ENCODE peak calls at places on chromosomes 13 and 19, in eight cellular contexts. W is breast epithelium, Q is A549, R is HepG2, D is Peyer's patch, X is HCT116, F is K562, U is prostate gland. S is an unnamed sample.

GRCh38 chr13:109146912-109147624 is 517.7 kb downstream of the MYO16 start:
- DNase-seq in X (peak; percentile 67), R (no peak), F (no peak), Q (peak; percentile 91), D (no peak), U (no peak), W (no peak), S (no peak)

GRCh38 chr13:56886398-56886797 is 254.3 kb upstream of the PRR20A start:
- DNase-seq in Q (no peak), X (no peak), R (no peak), D (no peak), F (no peak), W (no peak), U (no peak), S (no peak)

GRCh38 chr19:37413243-37414084 is 42.6 kb downstream of the ZNF527 start:
- DNase-seq in D (no peak), W (no peak), Q (peak; percentile 36), R (no peak), U (no peak), X (no peak), F (no peak), S (no peak)

GRCh38 chr13:44576396-44577235 is 486 bp upstream of the TSC22D1 start:
- DNase-seq in F (peak; percentile 22), R (no peak), D (no peak), U (peak; percentile 7), W (no peak), Q (no peak), X (no peak), S (no peak)

GRCh38 chr19:10699650-10700335 is 1.4 kb upstream of the QTRT1 start:
- DNase-seq in D (no peak), U (peak; percentile 52), W (no peak), R (peak; percentile 35), X (peak; percentile 48), Q (peak; percentile 63), F (peak; percentile 52), S (no peak)

GRCh38 chr13:107407074-107407473 is 808.3 kb downstream of the LIG4 start:
- DNase-seq in F (no peak), W (no peak), R (no peak), D (no peak), X (no peak), U (no peak), Q (no peak), S (no peak)

GRCh38 chr13:109476001-109476400 is 310.4 kb downstream of the IRS2 start:
- DNase-seq in X (no peak), U (no peak), R (no peak), F (no peak), D (no peak), Q (no peak), W (no peak), S (no peak)

GRCh38 chr19:6532244-6532999 is 1.6 kb downstream of the TNFSF9 start:
- DNase-seq in U (no peak), W (no peak), D (peak; percentile 45), F (peak; percentile 53), R (no peak), Q (peak; percentile 45), X (no peak), S (no peak)

GRCh38 chr19:15014579-15014978 is 34.7 kb upstream of the CASP14 start:
- DNase-seq in U (no peak), W (no peak), X (no peak), R (no peak), D (no peak), Q (no peak), F (peak; percentile 78), S (no peak)

GRCh38 chr13:27174766-27175455 is 3.3 kb upstream of the USP12 start:
- DNase-seq in W (no peak), R (no peak), Q (no peak), U (no peak), D (no peak), F (no peak), X (no peak), S (no peak)

GRCh38 chr19:6239401-6239844 is 40.4 kb downstream of the MLLT1 start:
- DNase-seq in D (no peak), R (no peak), Q (no peak), W (no peak), X (no peak), U (no peak), F (peak; percentile 48), S (no peak)

GRCh38 chr13:74288361-74288911 is 154.2 kb upstream of the KLF12 start:
- DNase-seq in U (peak; percentile 21), Q (no peak), R (no peak), X (no peak), D (peak; percentile 62), W (no peak), F (no peak), S (no peak)

GRCh38 chr19:8610928-8611284 is 391 bp upstream of the ADAMTS10 start:
- DNase-seq in X (no peak), U (no peak), Q (no peak), F (no peak), R (no peak), W (no peak), D (no peak), S (no peak)

GRCh38 chr19:8611391-8611883 is 922 bp upstream of the ADAMTS10 start:
- DNase-seq in F (no peak), U (no peak), X (no peak), Q (peak; percentile 81), W (no peak), R (no peak), D (no peak), S (no peak)

GRCh38 chr19:8609210-8610040 is 1.1 kb downstream of the ADAMTS10 start:
- DNase-seq in R (peak; percentile 32), F (peak; percentile 31), W (no peak), X (peak; percentile 15), U (no peak), Q (peak; percentile 91), D (no peak), S (no peak)

GRCh38 chr19:8608858-8609209 is 1.7 kb downstream of the ADAMTS10 start:
- DNase-seq in X (no peak), D (no peak), W (no peak), F (no peak), U (no peak), Q (no peak), R (no peak), S (no peak)

GRCh38 chr19:8610041-8610927 is at the start of gene ADAMTS10:
- DNase-seq in D (no peak), R (no peak), X (no peak), W (no peak), Q (no peak), U (no peak), F (peak; percentile 75), S (no peak)
- H3K27ac ChIP-seq in D (peak within 1 kb of the TSS; percentile 40), R (no peak within 1 kb of the TSS), X (peak within 1 kb of the TSS; percentile 86), W (peak within 1 kb of the TSS; percentile 57), Q (peak within 1 kb of the TSS; percentile 98), U (peak within 1 kb of the TSS; percentile 64), F (no peak within 1 kb of the TSS), S (peak within 1 kb of the TSS; percentile 84)

GRCh38 chr19:12774588-12775555 is at the start of gene HOOK2:
- DNase-seq in W (peak; percentile 98), R (no peak), D (peak; percentile 99), X (peak; percentile 95), F (peak; percentile 70), U (peak; percentile 94), Q (no peak), S (peak; percentile 19)
- TF ChIP-seq POLR2A in W (peak; percentile 63), R (peak; percentile 81), D (peak; percentile 77), X (no peak), F (peak; percentile 62), U (no peak), Q (no peak), S (no peak)

DNA sequence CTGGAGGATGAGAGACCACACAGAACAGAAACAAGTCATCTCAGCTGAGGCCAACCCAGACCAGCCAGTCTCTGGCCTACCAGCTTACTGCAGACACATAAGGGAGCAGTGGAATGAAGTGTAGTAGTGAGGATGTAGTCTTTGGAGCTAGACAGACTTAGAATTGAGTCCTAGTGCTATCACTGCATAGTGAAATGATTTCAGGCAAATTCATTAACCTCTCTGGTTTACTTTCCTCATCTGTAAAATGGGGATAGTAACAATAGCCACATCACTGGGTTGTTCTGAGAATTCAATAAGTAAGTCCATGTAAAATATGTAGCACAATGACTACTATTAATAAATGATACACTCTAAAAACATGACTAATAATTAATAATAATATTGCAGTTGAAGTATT is 383.8 kb downstream of the DLEU7 start:
- DNase-seq in F (no peak), R (no peak), X (no peak), Q (no peak), U (no peak), D (no peak), W (no peak), S (no peak)
- H3K27ac ChIP-seq in F (no peak overlapping the region), R (no peak overlapping the region), X (no peak overlapping the region), Q (no peak overlapping the region), U (no peak overlapping the region), D (no peak overlapping the region), W (no peak overlapping the region), S (no peak overlapping the region)

GRCh38 chr19:39401549-39402416 is 4.9 kb upstream of the ZFP36 start:
- DNase-seq in R (peak; percentile 96), Q (peak; percentile 95), F (no peak), D (peak; percentile 95), X (peak; percentile 78), W (no peak), U (peak; percentile 33), S (peak; percentile 69)

GRCh38 chr19:39400997-39401548 is 5.6 kb upstream of the ZFP36 start:
- DNase-seq in U (no peak), W (no peak), D (no peak), Q (peak; percentile 44), X (no peak), F (no peak), R (no peak), S (no peak)

GRCh38 chr19:39397360-39398296 is 6.5 kb downstream of the MED29 start:
- DNase-seq in X (peak; percentile 72), D (peak; percentile 97), F (peak; percentile 79), W (peak; percentile 85), R (peak; percentile 95), U (peak; percentile 85), Q (peak; percentile 98), S (peak; percentile 95)

GRCh38 chr19:39399684-39400465 is 6.8 kb upstream of the ZFP36 start:
- DNase-seq in Q (no peak), X (no peak), F (no peak), R (no peak), U (no peak), W (no peak), D (peak; percentile 45), S (no peak)

DNA sequence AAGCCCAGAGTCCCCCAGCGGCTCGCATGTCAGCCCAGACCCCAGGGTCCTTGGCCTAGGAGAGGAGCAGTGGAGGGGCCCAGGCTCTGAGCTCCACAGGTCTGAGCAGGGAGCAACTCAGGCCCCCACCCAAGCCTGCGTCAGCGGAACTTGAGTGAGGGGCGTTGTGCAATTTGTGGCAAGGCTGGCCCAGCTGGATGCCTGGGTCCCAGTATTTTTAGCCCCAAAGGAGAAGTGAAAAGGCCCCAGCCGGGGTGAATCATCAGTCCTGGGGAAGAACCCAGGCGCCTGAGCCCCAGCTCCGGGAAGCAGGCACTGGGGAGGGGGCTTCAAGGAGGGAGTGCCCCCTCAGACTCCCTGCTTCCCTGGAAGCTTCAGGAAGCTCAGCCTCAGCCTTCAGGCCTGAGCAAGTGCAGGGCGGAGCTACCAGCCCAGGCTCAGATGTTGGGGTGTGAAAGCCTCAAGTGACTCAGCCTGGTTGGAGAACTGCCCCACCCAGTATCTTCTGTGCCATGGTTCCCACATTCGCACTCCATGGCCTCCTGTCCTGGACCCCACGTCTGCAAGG is 7.2 kb downstream of the MED29 start:
- DNase-seq in X (peak; percentile 69), D (peak; percentile 87), R (peak; percentile 36), Q (peak; percentile 92), F (no peak), W (no peak), U (no peak), S (peak; percentile 57)
- TF ChIP-seq POLR2A in X (no peak), D (peak; percentile 89), R (peak; percentile 35), Q (no peak), F (no peak), W (no peak), U (peak; percentile 15), S (peak; percentile 20)

S was measured in tibial nerve.